ENCODE peak calls at places on chromosomes 2 and 18, in seven cellular contexts. One of them, this sample, is unnamed.

GRCh38 chr2:70111752-70112591 is 24.7 kb downstream of the PCBP1 start:
- DNase-seq in right lobe of liver: no peak
- DNase-seq in IMR-90: peak
- DNase-seq in thyroid gland: no peak
- DNase-seq in esophagus muscularis mucosa: no peak
- DNase-seq in prostate gland: no peak
- DNase-seq in endothelial cell of umbilical vein: no peak
- DNase-seq in this sample: peak

GRCh38 chr2:236363878-236364277 is 99.7 kb upstream of the ASB18 start:
- DNase-seq in right lobe of liver: no peak
- DNase-seq in esophagus muscularis mucosa: peak
- DNase-seq in prostate gland: no peak
- DNase-seq in IMR-90: no peak
- DNase-seq in endothelial cell of umbilical vein: no peak
- DNase-seq in thyroid gland: no peak
- DNase-seq in this sample: no peak

GRCh38 chr2:714005-714741 is 37.0 kb upstream of the TMEM18 start:
- DNase-seq in esophagus muscularis mucosa: no peak
- DNase-seq in prostate gland: peak
- DNase-seq in thyroid gland: peak
- DNase-seq in right lobe of liver: no peak
- DNase-seq in IMR-90: peak
- DNase-seq in endothelial cell of umbilical vein: peak
- DNase-seq in this sample: peak

GRCh38 chr2:74440378-74441110 is 1.2 kb downstream of the RTKN start:
- DNase-seq in esophagus muscularis mucosa: peak
- DNase-seq in thyroid gland: peak
- DNase-seq in prostate gland: peak
- DNase-seq in IMR-90: peak
- DNase-seq in endothelial cell of umbilical vein: peak
- DNase-seq in right lobe of liver: peak
- DNase-seq in this sample: peak

GRCh38 chr2:55839182-55839819 is 84.3 kb downstream of the EFEMP1 start:
- DNase-seq in thyroid gland: peak
- DNase-seq in right lobe of liver: no peak
- DNase-seq in endothelial cell of umbilical vein: no peak
- DNase-seq in esophagus muscularis mucosa: no peak
- DNase-seq in IMR-90: peak
- DNase-seq in prostate gland: peak
- DNase-seq in this sample: no peak

GRCh38 chr2:10787176-10787968 is 25.2 kb downstream of the PDIA6 start:
- DNase-seq in prostate gland: no peak
- DNase-seq in esophagus muscularis mucosa: no peak
- DNase-seq in endothelial cell of umbilical vein: peak
- DNase-seq in thyroid gland: no peak
- DNase-seq in right lobe of liver: no peak
- DNase-seq in IMR-90: no peak
- DNase-seq in this sample: peak

GRCh38 chr2:156800065-156800556 is 363.9 kb downstream of the GPD2 start:
- DNase-seq in endothelial cell of umbilical vein: no peak
- DNase-seq in thyroid gland: no peak
- DNase-seq in esophagus muscularis mucosa: no peak
- DNase-seq in IMR-90: no peak
- DNase-seq in prostate gland: no peak
- DNase-seq in right lobe of liver: no peak
- DNase-seq in this sample: peak

GRCh38 chr2:102461188-102461587 is 11.8 kb upstream of the SLC9A4 start:
- DNase-seq in right lobe of liver: no peak
- DNase-seq in esophagus muscularis mucosa: peak
- DNase-seq in IMR-90: no peak
- DNase-seq in thyroid gland: no peak
- DNase-seq in endothelial cell of umbilical vein: no peak
- DNase-seq in prostate gland: no peak
- DNase-seq in this sample: no peak

GRCh38 chr2:182064024-182064880 is 78.6 kb downstream of the PPP1R1C start:
- DNase-seq in thyroid gland: peak
- DNase-seq in esophagus muscularis mucosa: no peak
- DNase-seq in endothelial cell of umbilical vein: no peak
- DNase-seq in IMR-90: peak
- DNase-seq in prostate gland: no peak
- DNase-seq in right lobe of liver: no peak
- DNase-seq in this sample: no peak

GRCh38 chr2:151922845-151923666 is 94.8 kb upstream of the ARL5A start:
- DNase-seq in IMR-90: no peak
- DNase-seq in prostate gland: peak
- DNase-seq in thyroid gland: peak
- DNase-seq in endothelial cell of umbilical vein: peak
- DNase-seq in right lobe of liver: peak
- DNase-seq in esophagus muscularis mucosa: no peak
- DNase-seq in this sample: no peak

GRCh38 chr2:15941483-15941853 is 1.1 kb downstream of the MYCN start:
- DNase-seq in esophagus muscularis mucosa: no peak
- DNase-seq in IMR-90: no peak
- DNase-seq in endothelial cell of umbilical vein: no peak
- DNase-seq in thyroid gland: peak
- DNase-seq in prostate gland: no peak
- DNase-seq in right lobe of liver: no peak
- DNase-seq in this sample: no peak

GRCh38 chr2:66433695-66433944 is 1.3 kb upstream of the MEIS1 start:
- DNase-seq in endothelial cell of umbilical vein: no peak
- DNase-seq in right lobe of liver: no peak
- DNase-seq in thyroid gland: no peak
- DNase-seq in IMR-90: no peak
- DNase-seq in prostate gland: no peak
- DNase-seq in esophagus muscularis mucosa: no peak
- DNase-seq in this sample: no peak
- TF ChIP-seq POLR2A in endothelial cell of umbilical vein: no peak
- TF ChIP-seq POLR2A in right lobe of liver: no peak
- TF ChIP-seq POLR2A in thyroid gland: no peak
- TF ChIP-seq POLR2A in IMR-90: peak
- TF ChIP-seq POLR2A in prostate gland: no peak
- TF ChIP-seq POLR2A in esophagus muscularis mucosa: no peak
- TF ChIP-seq POLR2A in this sample: no peak

GRCh38 chr18:22088029-22088428 is 81.4 kb upstream of the GATA6 start:
- DNase-seq in prostate gland: no peak
- DNase-seq in endothelial cell of umbilical vein: no peak
- DNase-seq in thyroid gland: peak
- DNase-seq in esophagus muscularis mucosa: no peak
- DNase-seq in right lobe of liver: peak
- DNase-seq in IMR-90: no peak
- DNase-seq in this sample: no peak
- TF ChIP-seq POLR2A in prostate gland: no peak
- TF ChIP-seq POLR2A in endothelial cell of umbilical vein: no peak
- TF ChIP-seq POLR2A in thyroid gland: no peak
- TF ChIP-seq POLR2A in esophagus muscularis mucosa: no peak
- TF ChIP-seq POLR2A in right lobe of liver: peak
- TF ChIP-seq POLR2A in IMR-90: no peak
- TF ChIP-seq POLR2A in this sample: no peak

GRCh38 chr2:160493227-160494028 is at the start of gene RBMS1:
- DNase-seq in endothelial cell of umbilical vein: no peak
- DNase-seq in right lobe of liver: peak
- DNase-seq in IMR-90: peak
- DNase-seq in esophagus muscularis mucosa: no peak
- DNase-seq in prostate gland: peak
- DNase-seq in thyroid gland: peak
- DNase-seq in this sample: peak

GRCh38 chr2:160494243-160494642 is 636 bp upstream of the RBMS1 start:
- DNase-seq in prostate gland: no peak
- DNase-seq in IMR-90: no peak
- DNase-seq in thyroid gland: peak
- DNase-seq in endothelial cell of umbilical vein: peak
- DNase-seq in esophagus muscularis mucosa: no peak
- DNase-seq in right lobe of liver: no peak
- DNase-seq in this sample: no peak

GRCh38 chr2:160490760-160491367 is 2.7 kb downstream of the RBMS1 start:
- DNase-seq in esophagus muscularis mucosa: no peak
- DNase-seq in right lobe of liver: no peak
- DNase-seq in prostate gland: no peak
- DNase-seq in endothelial cell of umbilical vein: no peak
- DNase-seq in thyroid gland: no peak
- DNase-seq in IMR-90: no peak
- DNase-seq in this sample: no peak

GRCh38 chr2:160491922-160492371 is 1.7 kb downstream of the RBMS1 start:
- DNase-seq in endothelial cell of umbilical vein: peak
- DNase-seq in esophagus muscularis mucosa: no peak
- DNase-seq in right lobe of liver: no peak
- DNase-seq in IMR-90: peak
- DNase-seq in prostate gland: peak
- DNase-seq in thyroid gland: no peak
- DNase-seq in this sample: no peak

GRCh38 chr2:160492401-160493226 is 993 bp downstream of the RBMS1 start:
- DNase-seq in right lobe of liver: peak
- DNase-seq in prostate gland: peak
- DNase-seq in esophagus muscularis mucosa: no peak
- DNase-seq in endothelial cell of umbilical vein: peak
- DNase-seq in thyroid gland: peak
- DNase-seq in IMR-90: peak
- DNase-seq in this sample: peak
- TF ChIP-seq POLR2A in right lobe of liver: peak
- TF ChIP-seq POLR2A in prostate gland: no peak
- TF ChIP-seq POLR2A in esophagus muscularis mucosa: no peak
- TF ChIP-seq POLR2A in endothelial cell of umbilical vein: peak
- TF ChIP-seq POLR2A in thyroid gland: peak
- TF ChIP-seq POLR2A in IMR-90: peak
- TF ChIP-seq POLR2A in this sample: no peak

DNA sequence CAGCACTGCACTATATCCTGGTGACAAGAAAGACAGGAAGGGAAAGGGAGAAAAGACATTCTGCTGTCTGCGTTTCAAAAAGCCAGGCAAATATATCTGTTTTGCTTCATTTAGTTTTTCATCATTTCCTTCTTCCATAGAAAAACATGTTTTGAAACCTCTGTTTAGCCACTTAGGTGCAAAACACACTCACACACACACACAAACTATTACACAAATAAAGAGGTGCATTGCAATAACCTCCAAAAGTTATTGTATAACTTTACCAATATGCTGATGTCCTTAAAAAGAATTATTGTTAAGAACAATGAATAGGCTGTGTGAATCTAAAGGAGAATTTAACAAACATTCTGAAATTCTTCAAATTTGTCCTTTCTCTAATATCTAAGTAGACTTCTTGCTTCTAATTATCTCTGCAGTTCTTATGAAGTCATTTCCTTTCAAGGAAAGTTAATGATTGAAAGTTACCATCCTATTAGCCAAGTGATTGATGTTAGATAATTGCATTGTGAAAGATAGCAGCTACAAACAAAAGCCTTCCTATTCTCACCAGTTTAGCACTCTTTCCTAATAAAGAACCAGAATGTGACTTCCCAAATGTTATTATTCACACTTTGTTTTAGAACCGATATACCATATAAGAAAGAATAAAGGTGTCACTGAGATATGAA is 516.7 kb downstream of the KCNJ3 start:
- DNase-seq in esophagus muscularis mucosa: no peak
- DNase-seq in prostate gland: no peak
- DNase-seq in endothelial cell of umbilical vein: no peak
- DNase-seq in right lobe of liver: no peak
- DNase-seq in thyroid gland: no peak
- DNase-seq in IMR-90: no peak
- DNase-seq in this sample: no peak
- TF ChIP-seq POLR2A in esophagus muscularis mucosa: no peak
- TF ChIP-seq POLR2A in prostate gland: no peak
- TF ChIP-seq POLR2A in endothelial cell of umbilical vein: no peak
- TF ChIP-seq POLR2A in right lobe of liver: no peak
- TF ChIP-seq POLR2A in thyroid gland: no peak
- TF ChIP-seq POLR2A in IMR-90: no peak
- TF ChIP-seq POLR2A in this sample: no peak

GRCh38 chr2:54555318-54555837 is 99.3 kb downstream of the SPTBN1 start:
- DNase-seq in esophagus muscularis mucosa: no peak
- DNase-seq in right lobe of liver: no peak
- DNase-seq in endothelial cell of umbilical vein: no peak
- DNase-seq in IMR-90: no peak
- DNase-seq in thyroid gland: no peak
- DNase-seq in prostate gland: no peak
- DNase-seq in this sample: no peak
- TF ChIP-seq POLR2A in esophagus muscularis mucosa: no peak
- TF ChIP-seq POLR2A in right lobe of liver: peak
- TF ChIP-seq POLR2A in endothelial cell of umbilical vein: no peak
- TF ChIP-seq POLR2A in IMR-90: no peak
- TF ChIP-seq POLR2A in thyroid gland: no peak
- TF ChIP-seq POLR2A in prostate gland: no peak
- TF ChIP-seq POLR2A in this sample: no peak

GRCh38 chr18:1528447-1528846 is 623.8 kb downstream of the ADCYAP1 start:
- DNase-seq in prostate gland: no peak
- DNase-seq in right lobe of liver: no peak
- DNase-seq in thyroid gland: no peak
- DNase-seq in IMR-90: no peak
- DNase-seq in endothelial cell of umbilical vein: no peak
- DNase-seq in esophagus muscularis mucosa: no peak
- DNase-seq in this sample: no peak
- TF ChIP-seq POLR2A in prostate gland: no peak
- TF ChIP-seq POLR2A in right lobe of liver: no peak
- TF ChIP-seq POLR2A in thyroid gland: no peak
- TF ChIP-seq POLR2A in IMR-90: no peak
- TF ChIP-seq POLR2A in endothelial cell of umbilical vein: no peak
- TF ChIP-seq POLR2A in esophagus muscularis mucosa: no peak
- TF ChIP-seq POLR2A in this sample: no peak

DNA sequence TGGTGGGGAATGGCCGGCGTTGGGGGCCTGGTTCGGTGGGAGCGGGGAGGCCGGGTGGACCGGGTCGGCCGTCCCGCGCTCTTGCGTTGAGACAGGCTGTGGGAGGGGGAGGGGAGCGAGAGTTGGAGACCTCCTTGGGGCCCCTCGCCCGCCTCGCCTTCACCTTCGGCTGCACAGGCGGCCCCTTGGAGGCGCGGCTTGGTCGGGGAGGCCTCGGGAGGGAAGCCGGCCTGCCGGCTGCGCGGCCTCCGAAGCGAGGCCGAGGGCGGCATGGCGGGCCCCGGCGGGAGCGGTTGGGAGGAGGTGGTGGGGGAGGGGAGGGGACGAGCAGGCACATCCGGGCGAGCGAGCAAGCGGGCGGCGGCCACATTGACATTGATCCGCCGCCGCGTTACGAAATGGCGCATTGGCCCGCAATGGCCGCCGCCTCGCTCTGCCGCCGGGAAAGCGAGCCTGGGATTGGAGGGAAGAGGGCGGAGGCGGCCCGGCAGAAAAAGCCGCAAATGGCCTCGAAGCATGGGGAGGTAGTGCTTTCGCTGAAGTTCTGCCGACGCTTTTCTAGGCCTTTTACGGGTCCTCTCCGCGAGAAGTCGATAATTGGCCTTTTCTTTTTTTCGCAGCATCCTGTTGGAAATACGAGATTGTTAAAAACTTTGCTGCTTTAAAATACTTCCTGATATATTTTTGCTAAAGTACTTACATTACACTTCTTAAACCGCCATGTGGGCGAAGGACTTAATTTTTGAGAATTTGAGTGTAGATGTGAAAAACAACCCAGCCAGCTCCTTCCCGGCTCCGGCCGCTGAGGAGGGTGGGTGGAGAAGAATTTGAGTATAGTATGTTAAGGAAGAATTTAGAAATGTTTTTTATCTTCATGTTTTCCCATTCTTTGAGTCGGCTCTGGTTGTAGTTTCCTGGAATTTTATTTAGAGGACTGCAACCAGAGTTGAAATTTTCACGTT is 582 bp downstream of the HNRNPA3 start:
- DNase-seq in right lobe of liver: peak
- DNase-seq in esophagus muscularis mucosa: peak
- DNase-seq in prostate gland: peak
- DNase-seq in endothelial cell of umbilical vein: peak
- DNase-seq in thyroid gland: peak
- DNase-seq in IMR-90: peak
- DNase-seq in this sample: peak
- TF ChIP-seq POLR2A in right lobe of liver: peak
- TF ChIP-seq POLR2A in esophagus muscularis mucosa: no peak
- TF ChIP-seq POLR2A in prostate gland: peak
- TF ChIP-seq POLR2A in endothelial cell of umbilical vein: peak
- TF ChIP-seq POLR2A in thyroid gland: peak
- TF ChIP-seq POLR2A in IMR-90: peak
- TF ChIP-seq POLR2A in this sample: no peak

This sample was measured in erythroblast.